ENCODE peak calls at places on chromosomes 2 and 18, in five cellular contexts. Y is K562, O is ovary, T is transverse colon, U is sigmoid colon. N is an unnamed sample.

GRCh38 chr2:20313659-20314058 is 37.0 kb downstream of the PUM2 start:
- DNase-seq in Y (no peak), O (no peak), T (no peak), U (no peak), N (no peak)

GRCh38 chr2:207663870-207664545 is 38.8 kb upstream of the METTL21A start:
- DNase-seq in Y (no peak), O (no peak), T (no peak), U (no peak), N (no peak)

GRCh38 chr2:152337511-152337903 is 2.5 kb downstream of the FMNL2 start:
- DNase-seq in Y (no peak), O (no peak), T (no peak), U (no peak), N (no peak)

GRCh38 chr2:86274918-86275275 is 62.5 kb downstream of the REEP1 start:
- DNase-seq in Y (peak), O (no peak), T (peak), U (peak), N (no peak)

GRCh38 chr18:51610481-51610880 is 413.0 kb upstream of the MEX3C start:
- DNase-seq in Y (no peak), O (no peak), T (no peak), U (no peak), N (no peak)

GRCh38 chr2:86616502-86616901 is 7.2 kb downstream of the RNF103 start:
- DNase-seq in Y (no peak), O (no peak), T (no peak), U (no peak), N (no peak)

GRCh38 chr18:13136689-13137040 is 81.9 kb upstream of the LDLRAD4 start:
- DNase-seq in Y (no peak), O (peak), T (peak), U (no peak), N (no peak)

GRCh38 chr2:152447897-152448296 is 112.9 kb downstream of the FMNL2 start:
- DNase-seq in Y (no peak), O (no peak), T (no peak), U (no peak), N (no peak)

GRCh38 chr18:48229445-48230052 is 179.6 kb downstream of the ZBTB7C start:
- DNase-seq in Y (no peak), O (no peak), T (no peak), U (no peak), N (no peak)

GRCh38 chr2:26630669-26631360 is 10.4 kb downstream of the CIB4 start:
- DNase-seq in Y (no peak), O (no peak), T (no peak), U (no peak), N (peak)

GRCh38 chr18:12637901-12638633 is 19.8 kb downstream of the SPIRE1 start:
- DNase-seq in Y (no peak), O (no peak), T (no peak), U (no peak), N (peak)

GRCh38 chr2:201900362-201900761 is 94.0 kb downstream of the CDK15 start:
- DNase-seq in Y (no peak), O (no peak), T (no peak), U (no peak), N (no peak)

GRCh38 chr2:196336715-196337617 is 165.6 kb upstream of the STK17B start:
- DNase-seq in Y (peak), O (no peak), T (peak), U (no peak), N (peak)

GRCh38 chr2:118251427-118251826 is 163.2 kb downstream of the INSIG2 start:
- DNase-seq in Y (no peak), O (no peak), T (no peak), U (no peak), N (no peak)

GRCh38 chr2:237612527-237613357 is 14.6 kb upstream of the LRRFIP1 start:
- DNase-seq in Y (no peak), O (no peak), T (no peak), U (no peak), N (no peak)

GRCh38 chr2:30690126-30690561 is 117.1 kb downstream of the CAPN13 start:
- DNase-seq in Y (no peak), O (peak), T (no peak), U (peak), N (no peak)
- TF ChIP-seq EP300 in Y (no peak), O (no peak), T (peak), U (no peak), N (no peak)

GRCh38 chr2:60485055-60485454 is 68.4 kb downstream of the BCL11A start:
- DNase-seq in Y (no peak), O (no peak), T (no peak), U (no peak), N (no peak)
- TF ChIP-seq EP300 in Y (no peak), O (no peak), T (no peak), U (no peak), N (no peak)

DNA sequence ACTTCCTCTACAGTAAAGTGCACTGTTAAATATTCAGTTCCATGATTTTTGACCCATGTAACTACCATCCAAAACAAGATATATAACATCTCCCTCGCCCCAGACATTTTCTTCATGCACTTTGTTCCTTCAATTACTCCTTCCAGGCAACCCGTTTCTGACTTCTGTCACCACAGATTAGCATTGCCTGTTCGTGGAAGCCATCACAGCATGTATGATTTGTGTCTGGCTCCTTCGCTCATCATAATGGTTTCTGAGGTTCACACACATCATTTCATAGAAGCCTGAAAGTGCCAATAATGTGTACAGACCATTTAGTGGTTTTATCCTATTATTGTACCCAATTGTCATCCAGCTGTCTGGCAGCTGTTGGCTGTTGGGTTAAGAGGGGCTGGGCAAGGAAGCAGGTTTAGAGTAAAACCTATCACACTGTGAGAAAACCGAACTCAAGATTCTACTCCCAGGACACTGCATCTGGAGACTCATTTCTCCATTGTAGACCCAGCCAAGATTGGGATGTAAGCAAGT is 16.1 kb downstream of the ARHGAP28 start:
- DNase-seq in Y (no peak), O (no peak), T (no peak), U (no peak), N (no peak)
- TF ChIP-seq EP300 in Y (no peak), O (no peak), T (no peak), U (no peak), N (no peak)

GRCh38 chr2:37652199-37652640 is 19.2 kb downstream of the CDC42EP3 start:
- DNase-seq in Y (no peak), O (no peak), T (no peak), U (no peak), N (peak)
- TF ChIP-seq EP300 in Y (no peak), O (no peak), T (no peak), U (no peak), N (no peak)

GRCh38 chr18:50359806-50360205 is 15.0 kb upstream of the SKA1 start:
- DNase-seq in Y (no peak), O (no peak), T (no peak), U (no peak), N (no peak)

GRCh38 chr18:50350699-50351098 is 24.1 kb upstream of the SKA1 start:
- DNase-seq in Y (no peak), O (no peak), T (no peak), U (no peak), N (no peak)

GRCh38 chr18:50358844-50359243 is 16.0 kb upstream of the SKA1 start:
- DNase-seq in Y (peak), O (no peak), T (no peak), U (no peak), N (no peak)

DNA sequence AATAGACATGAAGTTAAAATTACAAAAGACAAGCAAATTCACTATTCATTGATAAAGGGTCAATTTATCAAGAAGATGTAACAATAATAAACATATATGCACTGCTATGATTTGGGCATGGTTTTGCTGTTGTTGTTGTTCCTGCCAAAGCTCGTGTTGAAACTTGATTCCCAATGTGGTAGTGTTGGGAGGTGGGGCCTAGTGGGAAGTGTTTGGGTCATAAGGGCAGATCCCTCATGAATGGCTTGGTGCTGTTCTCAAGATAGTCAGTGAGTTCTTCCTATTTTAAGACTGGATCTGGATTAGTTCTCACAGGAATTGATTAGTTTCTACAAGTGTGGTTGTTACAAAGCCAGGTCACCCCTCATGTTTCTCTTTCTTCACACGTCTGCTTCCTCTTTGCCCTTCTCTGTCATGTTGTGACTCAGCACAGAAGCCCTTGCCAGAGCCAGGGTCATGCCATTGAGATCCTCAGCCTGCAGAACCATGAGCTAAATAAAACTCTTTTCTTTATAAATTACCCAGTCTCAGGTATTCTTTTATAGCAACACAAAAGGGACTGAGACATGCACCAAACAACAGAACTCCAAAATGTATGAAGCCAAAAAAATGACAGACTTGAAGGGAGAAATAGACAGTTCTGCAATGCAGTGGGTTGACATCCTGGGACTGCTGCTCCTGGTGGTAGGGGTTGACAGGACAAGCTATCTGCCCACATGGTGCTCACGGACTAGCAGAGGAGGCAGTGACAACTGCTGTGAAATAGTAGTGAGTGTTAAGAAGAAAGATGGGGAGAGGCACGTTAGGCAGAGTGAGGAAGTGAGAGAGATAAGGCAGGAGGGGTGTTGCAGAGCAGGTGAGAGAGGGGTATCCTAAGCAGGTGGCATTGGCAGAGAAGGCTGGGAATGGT is 18.6 kb upstream of the SKA1 start:
- DNase-seq in Y (no peak), O (no peak), T (no peak), U (no peak), N (no peak)
- TF ChIP-seq EP300 in Y (no peak), O (no peak), T (no peak), U (no peak), N (no peak)

DNA sequence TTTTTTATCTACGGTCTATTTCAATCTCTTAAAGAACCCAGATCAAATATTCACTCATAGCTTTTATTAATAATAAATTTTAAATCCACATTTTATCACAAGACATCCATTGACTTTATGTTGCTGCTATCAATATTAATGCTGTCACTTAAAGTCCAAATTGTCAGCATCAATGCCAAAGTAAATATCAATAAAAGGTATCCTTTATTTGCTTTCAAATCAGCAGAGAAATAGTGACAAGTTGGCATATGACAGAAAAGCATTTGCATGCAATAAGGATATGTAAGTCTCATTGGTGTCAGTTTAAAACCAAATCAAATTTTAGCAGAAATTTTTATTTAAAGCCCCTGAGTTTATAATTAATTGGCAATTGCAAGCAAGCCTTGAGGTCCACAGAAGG is 775.4 kb downstream of the ADCYAP1 start:
- DNase-seq in Y (no peak), O (no peak), T (no peak), U (no peak), N (no peak)
- TF ChIP-seq EP300 in Y (no peak), O (no peak), T (no peak), U (no peak), N (no peak)